ENCODE peak calls at places on chromosomes 4 and X, in five cellular contexts. B is stomach, M is transverse colon, E is Peyer's patch, U is IMR-90. C is an unnamed sample.

GRCh38 chr4:1012031-1012739 is 759 bp downstream of the FGFRL1 start:
- DNase-seq in B (peak; percentile 78), M (peak; percentile 67), E (peak; percentile 66), U (no peak), C (no peak)

GRCh38 chr4:89311433-89311832 is 3.8 kb upstream of the GPRIN3 start:
- DNase-seq in B (no peak), M (no peak), E (no peak), U (no peak), C (no peak)

GRCh38 chr4:98517444-98518021 is 140.9 kb downstream of the TSPAN5 start:
- DNase-seq in B (no peak), M (no peak), E (no peak), U (peak; percentile 89), C (no peak)

GRCh38 chr4:2515835-2516550 is 20.5 kb upstream of the FAM193A start:
- DNase-seq in B (peak; percentile 79), M (no peak), E (no peak), U (no peak), C (no peak)

GRCh38 chrX:107894038-107894437 is 68.4 kb downstream of the MID2 start:
- DNase-seq in B (no peak), M (no peak), E (no peak), U (peak; percentile 42), C (peak; percentile 15)

GRCh38 chrX:115372026-115372610 is 82.6 kb downstream of the LUZP4 start:
- DNase-seq in B (no peak), M (no peak), E (no peak), U (peak; percentile 79), C (no peak)

GRCh38 chrX:19824603-19825002 is 62.8 kb downstream of the SH3KBP1 start:
- DNase-seq in B (no peak), M (no peak), E (no peak), U (peak; percentile 45), C (no peak)

GRCh38 chr4:78704981-78705757 is 71.0 kb upstream of the BMP2K start:
- DNase-seq in B (no peak), M (no peak), E (no peak), U (peak; percentile 78), C (no peak)

GRCh38 chr4:106595906-106596305 is 227.3 kb upstream of the GIMD1 start:
- DNase-seq in B (no peak), M (no peak), E (no peak), U (no peak), C (no peak)

GRCh38 chrX:14581081-14581480 is 51.7 kb downstream of the GLRA2 start:
- DNase-seq in B (no peak), M (no peak), E (no peak), U (no peak), C (no peak)

GRCh38 chr4:98166025-98166730 is 22.9 kb upstream of the STPG2 start:
- DNase-seq in B (peak; percentile 86), M (no peak), E (no peak), U (peak; percentile 1), C (no peak)

GRCh38 chr4:185577592-185577940 is 42.3 kb upstream of the PDLIM3 start:
- DNase-seq in B (no peak), M (no peak), E (no peak), U (no peak), C (no peak)

GRCh38 chr4:111847256-111848108 is 297.8 kb upstream of the FAM241A start:
- DNase-seq in B (no peak), M (no peak), E (no peak), U (no peak), C (no peak)

GRCh38 chr4:169222768-169223167 is 48.0 kb downstream of the SH3RF1 start:
- DNase-seq in B (no peak), M (peak; percentile 69), E (peak; percentile 54), U (no peak), C (no peak)

GRCh38 chr4:15794905-15795304 is 16.8 kb downstream of the CD38 start:
- DNase-seq in B (no peak), M (no peak), E (no peak), U (no peak), C (no peak)

GRCh38 chr4:26354491-26354890 is 33.7 kb downstream of the RBPJ start:
- DNase-seq in B (no peak), M (no peak), E (no peak), U (no peak), C (no peak)

GRCh38 chr4:123463869-123464268 is 67.3 kb downstream of the SPRY1 start:
- DNase-seq in B (no peak), M (no peak), E (no peak), U (no peak), C (no peak)

GRCh38 chr4:23373269-23373668 is 516.6 kb downstream of the PPARGC1A start:
- DNase-seq in B (peak; percentile 79), M (peak; percentile 60), E (no peak), U (peak; percentile 4), C (no peak)

GRCh38 chrX:132023117-132023895 is at the start of gene STK26:
- DNase-seq in B (peak; percentile 79), M (peak; percentile 84), E (peak; percentile 71), U (no peak), C (peak; percentile 48)

GRCh38 chrX:39984191-39984956 is 113.4 kb downstream of the BCOR start:
- DNase-seq in B (no peak), M (no peak), E (no peak), U (peak; percentile 48), C (no peak)

GRCh38 chrX:118976599-118977340 is 2.4 kb downstream of the LONRF3 start:
- DNase-seq in B (peak; percentile 75), M (peak; percentile 82), E (peak; percentile 85), U (no peak), C (peak; percentile 18)

GRCh38 chr4:150004481-150004880 is 73.8 kb upstream of the DCLK2 start:
- DNase-seq in B (no peak), M (no peak), E (no peak), U (peak; percentile 58), C (no peak)

GRCh38 chrX:44071070-44071645 is 98.0 kb upstream of the NDP start:
- DNase-seq in B (no peak), M (no peak), E (no peak), U (no peak), C (no peak)

GRCh38 chr4:8847764-8848163 is 23.9 kb downstream of the HMX1 start:
- DNase-seq in B (no peak), M (peak; percentile 1), E (no peak), U (no peak), C (no peak)

GRCh38 chr4:139808381-139809206 is 143.0 kb downstream of the MGST2 start:
- DNase-seq in B (no peak), M (no peak), E (no peak), U (peak; percentile 17), C (no peak)

GRCh38 chrX:15750611-15751159 is 12.6 kb downstream of the CA5B start:
- DNase-seq in B (no peak), M (no peak), E (no peak), U (no peak), C (no peak)

GRCh38 chrX:103831342-103831802 is 685 bp downstream of the RAB9B start:
- DNase-seq in B (peak; percentile 72), M (no peak), E (no peak), U (no peak), C (no peak)

GRCh38 chr4:826508-827208 is 729 bp upstream of the CPLX1 start:
- DNase-seq in B (no peak), M (no peak), E (no peak), U (no peak), C (no peak)

GRCh38 chrX:49191033-49191871 is 5.1 kb upstream of the PRICKLE3 start:
- DNase-seq in B (peak; percentile 90), M (peak; percentile 90), E (peak; percentile 85), U (peak; percentile 100), C (peak; percentile 96)
- TF ChIP-seq POLR2A in B (no peak), M (peak; percentile 86), E (peak; percentile 84), U (peak; percentile 33), C (no peak)

GRCh38 chrX:38800981-38801845 is at the start of gene MID1IP1:
- DNase-seq in B (peak; percentile 88), M (peak; percentile 92), E (peak; percentile 91), U (peak; percentile 89), C (peak; percentile 97)
- TF ChIP-seq POLR2A in B (no peak), M (peak; percentile 91), E (peak; percentile 74), U (peak; percentile 60), C (no peak)

GRCh38 chrX:47658684-47659515 is at the start of gene UXT:
- DNase-seq in B (peak; percentile 91), M (peak; percentile 96), E (peak; percentile 93), U (peak; percentile 94), C (peak; percentile 89)
- TF ChIP-seq POLR2A in B (no peak), M (peak; percentile 92), E (peak; percentile 84), U (peak; percentile 86), C (no peak)

GRCh38 chrX:154368630-154369452 is 5.6 kb downstream of the FLNA start:
- DNase-seq in B (peak; percentile 61), M (peak; percentile 75), E (peak; percentile 56), U (peak; percentile 90), C (peak; percentile 96)
- TF ChIP-seq POLR2A in B (no peak), M (no peak), E (no peak), U (peak; percentile 73), C (no peak)

C was measured in lower leg skin.